ENCODE peak calls at places on chromosomes 3 and 15, in four cellular contexts. K is HCT116, V is neural progenitor cell, B is fibroblast of lung. L is an unnamed sample.
A peak's percentile ranks its signal among the peaks of the same experiment; 100 is the strongest.

GRCh38 chr3:157438371-157438735 is 1.7 kb downstream of the PTX3 start:
- DNase-seq in V (peak; percentile 71), K (no peak), B (peak; percentile 25), L (peak; percentile 21)

GRCh38 chr3:65633018-65633417 is 405.7 kb downstream of the MAGI1 start:
- DNase-seq in K (no peak), V (no peak), B (no peak), L (no peak)

GRCh38 chr3:66561374-66561773 is 60.6 kb upstream of the LRIG1 start:
- DNase-seq in K (no peak), B (peak; percentile 44), V (no peak), L (no peak)

GRCh38 chr3:39433642-39434041 is 27.1 kb downstream of the RPSA start:
- DNase-seq in K (no peak), V (no peak), B (peak; percentile 66), L (peak; percentile 49)

GRCh38 chr3:52820741-52821140 is 9.7 kb downstream of the ITIH4 start:
- DNase-seq in B (no peak), K (peak; percentile 12), V (peak; percentile 76), L (peak; percentile 53)

GRCh38 chr15:94546838-94547237 is 315.5 kb downstream of the MCTP2 start:
- DNase-seq in B (no peak), K (no peak), V (no peak), L (no peak)

GRCh38 chr15:65034719-65035118 is 5.3 kb upstream of the MTFMT start:
- DNase-seq in B (no peak), K (no peak), V (no peak), L (no peak)

GRCh38 chr3:152400912-152401311 is 132.2 kb downstream of the MBNL1 start:
- DNase-seq in B (peak; percentile 89), V (no peak), K (no peak), L (peak; percentile 84)

GRCh38 chr3:195863121-195864061 is 45.0 kb downstream of the TNK2 start:
- DNase-seq in V (peak; percentile 90), K (peak; percentile 42), B (peak; percentile 86), L (peak; percentile 88)

GRCh38 chr3:135084404-135084803 is 289.3 kb downstream of the EPHB1 start:
- DNase-seq in B (peak; percentile 29), K (no peak), V (no peak), L (no peak)

GRCh38 chr3:100299031-100299430 is 35.5 kb upstream of the NIT2 start:
- DNase-seq in V (no peak), K (no peak), B (no peak), L (no peak)

GRCh38 chr15:63050737-63051700 is 8.5 kb downstream of the TPM1 start:
- DNase-seq in K (no peak), B (peak; percentile 84), V (no peak), L (peak; percentile 79)

GRCh38 chr15:33374181-33375006 is 63.6 kb downstream of the RYR3 start:
- DNase-seq in K (no peak), V (no peak), B (no peak), L (no peak)

GRCh38 chr3:48727511-48727910 is 10.5 kb upstream of the IP6K2 start:
- DNase-seq in B (no peak), V (no peak), K (no peak), L (no peak)

GRCh38 chr3:72903004-72903403 is 15.2 kb downstream of the GXYLT2 start:
- DNase-seq in V (no peak), K (no peak), B (peak; percentile 93), L (peak; percentile 72)

GRCh38 chr15:80588801-80589200 is 106.3 kb upstream of the ABHD17C start:
- DNase-seq in B (peak; percentile 93), V (no peak), K (no peak), L (peak; percentile 93)

GRCh38 chr15:23690450-23690852 is 3.3 kb upstream of the NDN start:
- DNase-seq in B (peak; percentile 6), K (no peak), V (peak; percentile 83), L (no peak)

GRCh38 chr15:37618368-37618767 is 316.1 kb upstream of the TMCO5A start:
- DNase-seq in V (no peak), K (no peak), B (no peak), L (no peak)

GRCh38 chr15:74209997-74210573 is 7.5 kb upstream of the STRA6 start:
- DNase-seq in V (no peak), B (peak; percentile 99), K (no peak), L (no peak)

GRCh38 chr15:70197945-70198361 is 100.2 kb upstream of the TLE3 start:
- DNase-seq in V (no peak), B (no peak), K (no peak), L (no peak)

GRCh38 chr3:184639351-184639750 is 72.5 kb downstream of the MAGEF1 start:
- DNase-seq in V (no peak), B (no peak), K (no peak), L (no peak)

GRCh38 chr3:147812186-147812911 is 403.2 kb downstream of the ZIC1 start:
- DNase-seq in V (no peak), K (no peak), B (no peak), L (no peak)

GRCh38 chr3:53219897-53220483 is 35.8 kb downstream of the TKT start:
- DNase-seq in K (peak; percentile 57), V (peak; percentile 90), B (peak; percentile 60), L (peak; percentile 94)

GRCh38 chr3:140216249-140216648 is 281.3 kb downstream of the CLSTN2 start:
- DNase-seq in V (no peak), K (no peak), B (no peak), L (no peak)

GRCh38 chr3:172673210-172673679 is 37.6 kb downstream of the NCEH1 start:
- DNase-seq in K (peak; percentile 66), B (peak; percentile 63), V (peak; percentile 82), L (peak; percentile 93)

GRCh38 chr3:112056451-112056929 is 22.0 kb downstream of the TMPRSS7 start:
- DNase-seq in K (no peak), V (no peak), B (peak; percentile 89), L (peak; percentile 82)

GRCh38 chr3:58200846-58201355 is 9.9 kb downstream of the DNASE1L3 start:
- DNase-seq in K (no peak), V (no peak), B (no peak), L (no peak)
- H3K4me2 ChIP-seq in K (no peak overlapping the region), V (no peak overlapping the region), B (no peak overlapping the region), L (no peak overlapping the region)

GRCh38 chr3:169362872-169363271 is 300.6 kb downstream of the MECOM start:
- DNase-seq in K (no peak), B (no peak), V (no peak), L (peak; percentile 6)
- TF ChIP-seq CTCF in K (no peak), B (peak; percentile 26), V (no peak), L (peak; percentile 58)

GRCh38 chr3:123414958-123415792 is 33.7 kb downstream of the ADCY5 start:
- DNase-seq in K (no peak), B (no peak), V (peak; percentile 37), L (no peak)
- H3K36me3 ChIP-seq in K (no peaks in the 10 kb centered on the region), B (no peaks in the 10 kb centered on the region), V (no peaks in the 10 kb centered on the region), L (no peaks in the 10 kb centered on the region)

GRCh38 chr15:39719109-39719508 is 63.5 kb downstream of the FSIP1 start:
- DNase-seq in V (no peak), B (peak; percentile 10), K (no peak), L (peak; percentile 4)

GRCh38 chr15:39721893-39722292 is 60.7 kb downstream of the FSIP1 start:
- DNase-seq in B (no peak), K (no peak), V (no peak), L (no peak)

GRCh38 chr15:39720721-39721611 is 61.7 kb downstream of the FSIP1 start:
- DNase-seq in V (no peak), B (peak; percentile 91), K (no peak), L (peak; percentile 61)

GRCh38 chr15:39717134-39717533 is 65.5 kb downstream of the FSIP1 start:
- DNase-seq in V (no peak), B (no peak), K (no peak), L (peak; percentile 9)

DNA sequence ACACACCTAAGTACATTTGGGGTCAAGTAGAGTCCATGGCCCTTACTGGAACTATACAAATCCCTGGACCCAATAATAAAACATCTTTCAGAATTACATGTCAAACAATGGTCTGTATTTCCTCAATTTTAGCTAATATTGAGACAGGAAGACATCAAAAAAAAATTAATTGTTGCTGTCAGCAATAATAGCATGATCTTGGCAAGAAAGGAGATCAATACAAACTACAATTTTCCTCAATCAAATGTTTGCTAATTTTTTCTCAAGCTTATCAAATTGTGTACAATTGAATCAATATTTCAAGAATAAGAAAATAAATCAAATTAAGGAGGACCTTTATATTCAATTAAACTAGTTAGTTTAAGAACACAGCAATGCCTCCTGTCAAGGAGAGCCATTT is 62.6 kb downstream of the FSIP1 start:
- DNase-seq in V (no peak), K (no peak), B (no peak), L (no peak)
- H3K4me2 ChIP-seq in V (no peak overlapping the region), K (no peak overlapping the region), B (no peak overlapping the region), L (no peak overlapping the region)

GRCh38 chr3:114005406-114005987 is 50.8 kb downstream of the CCDC191 start:
- DNase-seq in V (no peak), B (no peak), K (no peak), L (no peak)
- TF ChIP-seq CTCF in V (no peak), B (no peak), K (no peak), L (no peak)

DNA sequence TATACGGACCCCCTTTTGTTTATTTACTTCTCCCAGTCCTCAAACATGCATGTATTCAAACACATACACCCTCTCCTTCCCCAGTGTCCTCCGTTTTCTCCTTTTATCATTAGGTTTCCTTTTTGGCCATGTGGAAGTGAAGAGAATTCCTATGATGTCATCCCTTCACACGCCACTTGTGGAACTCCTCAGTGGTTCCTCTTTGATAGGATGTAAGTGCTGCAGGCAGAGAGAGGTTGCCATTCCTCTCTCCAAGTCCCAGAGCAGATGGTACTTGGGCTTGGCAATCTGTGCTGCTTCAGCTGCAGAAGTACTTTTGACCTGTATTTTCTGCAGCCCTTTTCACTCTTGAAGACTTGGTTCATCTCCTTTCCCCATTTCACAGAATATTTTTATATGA is 32.9 kb upstream of the CRTC3 start:
- DNase-seq in K (no peak), V (no peak), B (no peak), L (no peak)
- H3K36me3 ChIP-seq in K (peaks cover 33% of the 10 kb centered on the region), V (no peaks in the 10 kb centered on the region), B (peaks cover 10% of the 10 kb centered on the region), L (peaks cover 57% of the 10 kb centered on the region)

DNA sequence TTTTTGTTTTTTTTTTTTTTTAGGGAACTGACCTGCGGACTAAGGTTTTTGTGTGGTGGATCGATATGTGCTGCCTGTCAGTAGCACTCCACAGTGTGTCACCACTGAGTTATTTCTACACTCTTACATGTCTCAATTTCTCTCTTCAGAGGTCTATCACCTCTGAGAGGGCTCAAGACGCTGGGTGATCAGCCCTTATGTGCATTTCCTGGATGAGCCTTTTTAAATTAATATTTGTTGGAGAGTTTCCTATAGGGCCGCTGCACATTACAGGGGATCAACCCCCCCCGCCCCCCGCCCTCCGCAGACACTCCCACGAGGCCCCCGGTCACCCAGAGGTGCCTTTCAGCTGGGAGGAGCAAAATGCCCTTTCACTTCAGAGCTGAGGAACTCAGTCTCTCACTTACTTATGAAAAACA is 34.5 kb upstream of the AP4E1 start:
- DNase-seq in V (no peak), B (no peak), K (no peak), L (no peak)
- H3K4me2 ChIP-seq in V (no peak overlapping the region), B (no peak overlapping the region), K (no peak overlapping the region), L (no peak overlapping the region)

GRCh38 chr3:185797993-185798830 is 26.6 kb downstream of the IGF2BP2 start:
- DNase-seq in B (no peak), V (no peak), K (no peak), L (peak; percentile 63)
- TF ChIP-seq CTCF in B (no peak), V (no peak), K (no peak), L (no peak)